ENCODE peak calls at places on chromosome 7, in ten cellular contexts. Y is A549, C is right lobe of liver, T is GM12891, G is IMR-90, L is endothelial cell of umbilical vein, Z is tibial nerve, A is adrenal gland, K is esophagus squamous epithelium, D is sigmoid colon. W is an unnamed sample.

GRCh38 chr7:63925626-63926460 is 72.8 kb upstream of the ZNF722 start:
- DNase-seq in Y (peak; percentile 40), C (peak; percentile 96), T (no peak), G (no peak), L (no peak), Z (peak; percentile 70), A (peak; percentile 94), K (peak; percentile 64), D (peak; percentile 82), W (no peak)

GRCh38 chr7:31175672-31176071 is 123.6 kb downstream of the ADCYAP1R1 start:
- DNase-seq in Y (peak; percentile 9), C (no peak), T (no peak), G (no peak), L (no peak), Z (no peak), A (no peak), K (no peak), D (no peak), W (no peak)

GRCh38 chr7:41315764-41316163 is 387.1 kb downstream of the INHBA start:
- DNase-seq in Y (no peak), C (peak; percentile 62), T (no peak), G (no peak), L (no peak), Z (no peak), A (no peak), K (no peak), D (no peak), W (no peak)

GRCh38 chr7:125025620-125026019 is 96.0 kb upstream of the POT1 start:
- DNase-seq in Y (no peak), C (no peak), T (no peak), G (no peak), L (no peak), Z (no peak), A (no peak), K (no peak), D (no peak), W (no peak)

GRCh38 chr7:89023902-89024301 is 228.4 kb upstream of the TEX47 start:
- DNase-seq in Y (no peak), C (no peak), T (no peak), G (no peak), L (no peak), Z (no peak), A (no peak), K (no peak), D (no peak), W (no peak)

GRCh38 chr7:156582591-156583123 is 57.9 kb upstream of the RNF32 start:
- DNase-seq in Y (no peak), C (no peak), T (no peak), G (no peak), L (no peak), Z (no peak), A (no peak), K (no peak), D (no peak), W (no peak)

GRCh38 chr7:1694981-1695511 is 25.0 kb downstream of the ELFN1 start:
- DNase-seq in Y (no peak), C (peak; percentile 43), T (no peak), G (no peak), L (no peak), Z (peak; percentile 10), A (peak; percentile 8), K (no peak), D (peak; percentile 49), W (no peak)

GRCh38 chr7:869348-869747 is 7.0 kb upstream of the GET4 start:
- DNase-seq in Y (no peak), C (no peak), T (no peak), G (no peak), L (no peak), Z (no peak), A (no peak), K (no peak), D (no peak), W (no peak)

GRCh38 chr7:135180122-135180521 is 9.6 kb upstream of the CYREN start:
- DNase-seq in Y (no peak), C (no peak), T (no peak), G (no peak), L (no peak), Z (no peak), A (no peak), K (no peak), D (no peak), W (no peak)

GRCh38 chr7:138499340-138499739 is 39.3 kb downstream of the TRIM24 start:
- DNase-seq in Y (no peak), C (no peak), T (no peak), G (no peak), L (no peak), Z (no peak), A (no peak), K (no peak), D (no peak), W (no peak)

GRCh38 chr7:55192718-55193117 is 172.4 kb upstream of the LANCL2 start:
- DNase-seq in Y (no peak), C (no peak), T (no peak), G (peak; percentile 88), L (peak; percentile 90), Z (no peak), A (no peak), K (no peak), D (no peak), W (no peak)

GRCh38 chr7:33248663-33249062 is 119.3 kb downstream of the BBS9 start:
- DNase-seq in Y (no peak), C (no peak), T (no peak), G (peak; percentile 7), L (peak; percentile 54), Z (no peak), A (no peak), K (no peak), D (no peak), W (no peak)

GRCh38 chr7:30164567-30164966 is 29.8 kb downstream of the MTURN start:
- DNase-seq in Y (peak; percentile 55), C (no peak), T (no peak), G (peak; percentile 54), L (peak; percentile 74), Z (no peak), A (no peak), K (no peak), D (no peak), W (peak; percentile 50)

GRCh38 chr7:108382932-108383331 is 73.3 kb downstream of the NRCAM start:
- DNase-seq in Y (no peak), C (no peak), T (no peak), G (no peak), L (peak; percentile 6), Z (no peak), A (no peak), K (no peak), D (no peak), W (no peak)

GRCh38 chr7:104627516-104627915 is 299.1 kb downstream of the LHFPL3 start:
- DNase-seq in Y (no peak), C (no peak), T (no peak), G (peak; percentile 9), L (peak; percentile 27), Z (no peak), A (peak; percentile 42), K (no peak), D (no peak), W (no peak)

GRCh38 chr7:104625956-104626355 is 297.6 kb downstream of the LHFPL3 start:
- DNase-seq in Y (no peak), C (no peak), T (no peak), G (no peak), L (no peak), Z (no peak), A (no peak), K (no peak), D (no peak), W (no peak)

GRCh38 chr7:104628017-104628416 is 299.6 kb downstream of the LHFPL3 start:
- DNase-seq in Y (no peak), C (no peak), T (no peak), G (no peak), L (no peak), Z (no peak), A (no peak), K (no peak), D (no peak), W (no peak)

DNA sequence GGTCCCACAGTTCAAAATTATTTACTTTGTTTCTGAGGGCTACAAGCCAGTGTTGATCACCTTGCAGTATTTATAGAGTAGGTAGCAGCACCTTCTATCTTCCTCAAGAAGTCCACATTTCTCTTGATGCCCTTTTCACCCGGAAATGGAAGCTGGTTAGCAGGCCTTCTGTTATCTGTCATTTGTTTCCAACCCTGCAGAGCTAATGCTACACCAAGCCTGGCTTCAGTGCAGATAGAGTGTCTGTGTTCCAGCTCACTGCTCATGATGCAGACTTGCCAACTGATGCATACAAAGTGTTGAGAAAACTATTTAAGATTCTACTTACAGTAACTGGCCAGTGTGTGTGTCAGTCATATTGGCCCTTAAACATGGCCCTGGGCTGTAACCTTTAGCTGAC is 301.0 kb downstream of the LHFPL3 start:
- DNase-seq in Y (no peak), C (no peak), T (no peak), G (no peak), L (no peak), Z (no peak), A (no peak), K (no peak), D (no peak), W (no peak)
- TF ChIP-seq POLR2A in Y (no peak), C (no peak), T (no peak), G (no peak), L (no peak), Z (no peak), A (no peak), K (no peak), D (no peak), W (no peak)

DNA sequence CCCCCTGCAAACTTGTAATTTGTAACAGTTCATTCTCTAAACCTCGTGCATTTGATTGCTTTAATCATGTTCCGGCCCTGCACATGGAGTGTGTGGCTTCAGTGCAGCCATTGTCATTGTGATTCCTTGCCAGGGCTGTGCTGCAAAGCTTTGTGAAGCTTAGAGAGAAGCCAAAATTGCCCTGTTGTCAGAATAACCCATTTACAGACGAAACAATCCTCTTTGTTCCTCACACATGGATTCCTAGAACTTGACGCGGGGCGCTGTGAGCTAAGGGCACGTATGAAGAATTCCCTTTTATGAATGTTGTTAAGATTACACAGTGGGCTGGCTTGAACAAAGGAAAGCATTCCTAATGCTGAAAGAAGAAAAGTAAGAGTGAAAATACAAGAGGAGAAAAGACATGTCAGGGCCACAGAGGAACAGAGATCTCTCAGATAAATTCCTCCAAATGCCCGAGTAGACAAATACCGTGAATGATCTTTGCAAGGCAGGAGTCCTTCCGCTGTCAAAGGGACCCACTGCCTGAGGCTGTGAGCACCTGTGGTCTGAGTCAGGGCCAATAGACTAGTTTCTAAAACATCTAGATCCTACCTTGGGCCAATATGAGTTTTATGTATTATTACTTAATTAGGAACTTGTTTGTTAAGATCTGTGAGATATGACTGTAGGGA is 205.4 kb upstream of the C7orf33 start:
- DNase-seq in Y (no peak), C (no peak), T (no peak), G (no peak), L (no peak), Z (no peak), A (no peak), K (no peak), D (no peak), W (no peak)
- TF ChIP-seq POLR2A in Y (no peak), C (no peak), T (no peak), G (no peak), L (no peak), Z (no peak), A (no peak), K (no peak), D (no peak), W (no peak)

GRCh38 chr7:5296627-5297226 is 14.0 kb downstream of the SLC29A4 start:
- DNase-seq in Y (no peak), C (no peak), T (peak; percentile 76), G (no peak), L (peak; percentile 13), Z (no peak), A (no peak), K (no peak), D (no peak), W (no peak)
- TF ChIP-seq POLR2A in Y (no peak), C (no peak), T (no peak), G (no peak), L (no peak), Z (no peak), A (no peak), K (no peak), D (no peak), W (no peak)

GRCh38 chr7:96349572-96349971 is 27.7 kb upstream of the SLC25A13 start:
- DNase-seq in Y (no peak), C (no peak), T (no peak), G (no peak), L (no peak), Z (no peak), A (no peak), K (no peak), D (no peak), W (no peak)
- TF ChIP-seq POLR2A in Y (no peak), C (no peak), T (no peak), G (no peak), L (no peak), Z (no peak), A (no peak), K (no peak), D (no peak), W (no peak)

W was measured in H54.